ENCODE peak calls at places on chromosomes 13 and 19, in nine cellular contexts. G is A549, Q is HCT116, W is heart left ventricle, I is stomach, C is H54, L is IMR-90, Y is testis, U is tibial nerve. N is an unnamed sample.

GRCh38 chr19:7172794-7173193 is 103.3 kb downstream of the ZNF557 start:
- DNase-seq in G (no peak), U (no peak), L (no peak), I (no peak), C (no peak), Y (no peak), Q (no peak), W (no peak), N (no peak)

GRCh38 chr13:84446972-84447700 is 564.9 kb upstream of the SLITRK1 start:
- DNase-seq in Q (no peak), I (no peak), Y (no peak), U (no peak), C (no peak), L (no peak), W (no peak), G (no peak), N (no peak)

GRCh38 chr19:52114691-52115090 is 19.1 kb upstream of the ZNF841 start:
- DNase-seq in C (no peak), W (no peak), Q (no peak), U (no peak), I (no peak), L (no peak), G (no peak), Y (no peak), N (no peak)

GRCh38 chr13:109700176-109700575 is 86.2 kb downstream of the IRS2 start:
- DNase-seq in W (peak; percentile 87), U (peak; percentile 48), G (no peak), C (peak; percentile 17), I (peak; percentile 75), Y (peak; percentile 62), L (peak; percentile 24), Q (no peak), N (peak; percentile 68)

GRCh38 chr13:88074794-88075509 is 403.8 kb downstream of the SLITRK5 start:
- DNase-seq in C (no peak), I (no peak), W (no peak), G (no peak), L (no peak), U (no peak), Q (no peak), Y (no peak), N (no peak)

GRCh38 chr13:111474136-111475002 is 153.9 kb downstream of the TEX29 start:
- DNase-seq in I (no peak), L (peak; percentile 35), U (no peak), C (peak; percentile 84), Q (peak; percentile 21), G (peak; percentile 58), W (no peak), Y (peak; percentile 25), N (peak; percentile 17)

GRCh38 chr19:15276620-15277019 is 44.4 kb upstream of the EPHX3 start:
- DNase-seq in I (no peak), U (no peak), C (no peak), L (no peak), W (no peak), Q (no peak), Y (no peak), G (no peak), N (peak; percentile 57)

GRCh38 chr13:102693781-102694180 is 1.1 kb downstream of the METTL21C start:
- DNase-seq in G (no peak), L (peak; percentile 64), Y (no peak), Q (no peak), I (no peak), C (no peak), U (no peak), W (no peak), N (no peak)

GRCh38 chr19:10505583-10506229 is 2.5 kb upstream of the KEAP1 start:
- DNase-seq in I (peak; percentile 85), Q (peak; percentile 60), Y (peak; percentile 88), C (peak; percentile 67), G (peak; percentile 44), U (peak; percentile 81), L (peak; percentile 50), W (peak; percentile 66), N (peak; percentile 89)

GRCh38 chr13:27470042-27470830 is 19.9 kb upstream of the MTIF3 start:
- DNase-seq in Q (no peak), I (no peak), Y (no peak), L (no peak), W (no peak), C (no peak), G (no peak), U (no peak), N (no peak)

GRCh38 chr13:27474751-27475268 is 24.4 kb upstream of the MTIF3 start:
- DNase-seq in Q (no peak), Y (no peak), G (no peak), W (no peak), I (no peak), C (no peak), U (no peak), L (no peak), N (no peak)

GRCh38 chr13:27472441-27472840 is 22.1 kb upstream of the MTIF3 start:
- DNase-seq in U (no peak), I (no peak), Y (no peak), W (no peak), C (no peak), Q (no peak), L (no peak), G (no peak), N (no peak)

GRCh38 chr13:27476943-27477681 is 26.7 kb upstream of the MTIF3 start:
- DNase-seq in Q (no peak), Y (no peak), G (peak; percentile 52), I (peak; percentile 76), U (no peak), C (no peak), L (peak; percentile 50), W (no peak), N (no peak)

GRCh38 chr13:27472941-27473340 is 22.6 kb upstream of the MTIF3 start:
- DNase-seq in Q (no peak), C (no peak), U (no peak), Y (no peak), L (no peak), I (no peak), G (no peak), W (no peak), N (no peak)
- TF ChIP-seq POLR2A in Q (no peak), C (no peak), U (no peak), Y (no peak), L (no peak), I (no peak), G (no peak), W (no peak), N (no peak)

DNA sequence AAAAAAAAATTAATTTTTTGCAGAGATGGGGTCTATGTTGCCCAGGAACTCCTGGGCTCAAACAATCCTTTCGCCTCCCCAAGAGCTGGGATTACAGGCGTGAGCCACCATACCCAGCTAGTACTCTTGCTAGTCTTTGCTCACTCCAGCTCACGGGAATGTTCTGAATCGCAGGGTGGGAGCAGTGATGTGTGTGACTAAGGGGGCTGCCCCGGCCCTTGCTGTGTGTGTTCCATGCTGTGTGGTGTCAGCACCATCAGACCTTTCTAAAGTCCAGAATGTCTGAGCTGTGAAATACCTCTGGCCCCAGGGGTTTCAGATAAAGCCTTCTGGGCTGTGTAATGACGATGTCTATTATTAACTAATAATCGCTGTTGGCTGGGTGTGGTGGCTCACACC is 2.6 kb downstream of the ACP4 start:
- DNase-seq in L (no peak), U (no peak), Q (no peak), I (no peak), Y (no peak), C (no peak), W (no peak), G (no peak), N (no peak)
- TF ChIP-seq POLR2A in L (no peak), U (no peak), Q (no peak), I (no peak), Y (no peak), C (no peak), W (no peak), G (no peak), N (no peak)

DNA sequence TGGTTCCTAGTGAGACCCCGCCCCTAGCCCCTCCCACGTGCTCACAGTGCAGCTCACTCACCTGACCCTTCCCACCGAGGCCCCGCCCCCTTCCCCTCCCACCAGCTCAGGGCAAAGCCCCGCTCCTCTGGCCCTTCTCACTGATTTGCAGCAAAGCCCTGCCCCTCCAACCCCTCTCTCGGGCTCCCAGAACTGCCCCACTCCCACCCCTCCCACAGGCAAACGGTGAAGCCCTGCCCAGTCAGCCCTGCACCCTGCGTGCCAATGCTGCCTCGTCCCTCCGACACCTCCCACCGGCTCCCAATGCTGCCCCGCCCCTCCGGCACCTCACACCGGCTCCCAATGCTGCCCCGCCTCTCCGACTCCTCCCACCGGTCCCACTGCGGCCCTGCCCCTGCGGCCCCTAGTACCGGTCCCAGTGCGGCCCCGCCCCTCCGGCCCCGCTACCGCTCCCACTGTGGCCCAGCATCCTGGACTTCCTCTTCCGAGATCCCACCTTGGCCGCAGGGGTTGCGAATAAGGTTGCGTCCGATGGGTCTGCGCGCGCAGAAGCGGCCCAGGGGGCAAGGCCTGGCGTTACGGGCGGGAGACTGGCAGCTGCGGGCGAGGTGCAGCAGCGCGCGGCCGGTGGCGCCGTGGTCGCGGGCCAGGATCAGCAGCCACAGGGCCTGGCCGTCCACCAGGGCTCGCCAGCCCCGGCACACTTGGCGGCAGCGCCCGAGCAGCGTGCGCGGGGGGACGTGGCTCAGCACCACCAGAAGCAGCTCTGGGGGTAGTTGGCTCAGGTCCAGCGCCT is 783 bp downstream of the FBXO27 start:
- DNase-seq in G (peak; percentile 99), I (peak; percentile 98), U (peak; percentile 56), L (no peak), Y (peak; percentile 96), Q (peak; percentile 94), W (peak; percentile 82), C (peak; percentile 97), N (peak; percentile 62)
- TF ChIP-seq POLR2A in G (peak; percentile 83), I (no peak), U (no peak), L (no peak), Y (no peak), Q (peak; percentile 56), W (peak; percentile 7), C (peak; percentile 63), N (no peak)

GRCh38 chr19:2413159-2413558 is 14.2 kb downstream of the TIMM13 start:
- DNase-seq in I (no peak), Y (no peak), W (no peak), G (no peak), C (no peak), Q (no peak), L (no peak), U (no peak), N (no peak)
- TF ChIP-seq POLR2A in I (no peak), Y (no peak), W (no peak), G (no peak), C (no peak), Q (no peak), L (no peak), U (no peak), N (peak; percentile 16)

N was measured in erythroblast.